ENCODE peak calls at places on chromosomes 7 and 10, in five cellular contexts. One of them, this sample, is unnamed.
A peak's percentile ranks its signal among the peaks of the same experiment; 100 is the strongest.

GRCh38 chr10:23417254-23417653 is 21.6 kb upstream of the OTUD1 start:
- DNase-seq in AG04450: no peak
- DNase-seq in breast epithelium: no peak
- DNase-seq in GM12878: no peak
- DNase-seq in fibroblast of mammary gland: no peak
- DNase-seq in this sample: no peak

GRCh38 chr7:101698964-101699363 is 69.9 kb upstream of the MYL10 start:
- DNase-seq in AG04450: no peak
- DNase-seq in breast epithelium: no peak
- DNase-seq in GM12878: no peak
- DNase-seq in fibroblast of mammary gland: no peak
- DNase-seq in this sample: no peak

GRCh38 chr7:148772297-148773089 is 73.8 kb downstream of the CUL1 start:
- DNase-seq in AG04450: peak; percentile 84
- DNase-seq in breast epithelium: no peak
- DNase-seq in GM12878: no peak
- DNase-seq in fibroblast of mammary gland: peak; percentile 95
- DNase-seq in this sample: peak; percentile 95

GRCh38 chr10:17805921-17806577 is 3.1 kb upstream of the MRC1 start:
- DNase-seq in AG04450: no peak
- DNase-seq in breast epithelium: no peak
- DNase-seq in GM12878: no peak
- DNase-seq in fibroblast of mammary gland: no peak
- DNase-seq in this sample: no peak

GRCh38 chr7:44466300-44467216 is 23.9 kb downstream of the NUDCD3 start:
- DNase-seq in AG04450: no peak
- DNase-seq in breast epithelium: no peak
- DNase-seq in GM12878: no peak
- DNase-seq in fibroblast of mammary gland: peak; percentile 82
- DNase-seq in this sample: peak; percentile 88

GRCh38 chr10:129502448-129502847 is 35.4 kb downstream of the MGMT start:
- DNase-seq in AG04450: no peak
- DNase-seq in breast epithelium: no peak
- DNase-seq in GM12878: no peak
- DNase-seq in fibroblast of mammary gland: no peak
- DNase-seq in this sample: no peak

GRCh38 chr10:113445736-113446135 is 107.1 kb upstream of the HABP2 start:
- DNase-seq in AG04450: no peak
- DNase-seq in breast epithelium: no peak
- DNase-seq in GM12878: no peak
- DNase-seq in fibroblast of mammary gland: no peak
- DNase-seq in this sample: no peak

GRCh38 chr7:79386688-79387422 is 66.6 kb downstream of the MAGI2 start:
- DNase-seq in AG04450: peak; percentile 18
- DNase-seq in breast epithelium: no peak
- DNase-seq in GM12878: no peak
- DNase-seq in fibroblast of mammary gland: no peak
- DNase-seq in this sample: peak; percentile 65

GRCh38 chr7:153193144-153193595 is 433.6 kb downstream of the ACTR3B start:
- DNase-seq in AG04450: no peak
- DNase-seq in breast epithelium: no peak
- DNase-seq in GM12878: no peak
- DNase-seq in fibroblast of mammary gland: no peak
- DNase-seq in this sample: no peak

GRCh38 chr10:102627141-102627445 is 17.2 kb upstream of the TRIM8 start:
- DNase-seq in AG04450: no peak
- DNase-seq in breast epithelium: no peak
- DNase-seq in GM12878: no peak
- DNase-seq in fibroblast of mammary gland: no peak
- DNase-seq in this sample: no peak

GRCh38 chr10:100786591-100786990 is 41.2 kb downstream of the PAX2 start:
- DNase-seq in AG04450: no peak
- DNase-seq in breast epithelium: no peak
- DNase-seq in GM12878: no peak
- DNase-seq in fibroblast of mammary gland: no peak
- DNase-seq in this sample: no peak

GRCh38 chr10:13672505-13672904 is 85.7 kb downstream of the PRPF18 start:
- DNase-seq in AG04450: no peak
- DNase-seq in breast epithelium: no peak
- DNase-seq in GM12878: no peak
- DNase-seq in fibroblast of mammary gland: no peak
- DNase-seq in this sample: no peak

GRCh38 chr10:79321494-79321882 is 25.8 kb upstream of the PPIF start:
- DNase-seq in AG04450: no peak
- DNase-seq in breast epithelium: no peak
- DNase-seq in GM12878: no peak
- DNase-seq in fibroblast of mammary gland: no peak
- DNase-seq in this sample: no peak

GRCh38 chr10:128316925-128317324 is 190.7 kb upstream of the MKI67 start:
- DNase-seq in AG04450: no peak
- DNase-seq in breast epithelium: no peak
- DNase-seq in GM12878: no peak
- DNase-seq in fibroblast of mammary gland: no peak
- DNase-seq in this sample: no peak

GRCh38 chr7:47361229-47361628 is 220.7 kb downstream of the TNS3 start:
- DNase-seq in AG04450: no peak
- DNase-seq in breast epithelium: no peak
- DNase-seq in GM12878: no peak
- DNase-seq in fibroblast of mammary gland: no peak
- DNase-seq in this sample: no peak

GRCh38 chr7:65269150-65269856 is 104.4 kb upstream of the ZNF92 start:
- DNase-seq in AG04450: peak; percentile 15
- DNase-seq in breast epithelium: no peak
- DNase-seq in GM12878: peak; percentile 73
- DNase-seq in fibroblast of mammary gland: peak; percentile 46
- DNase-seq in this sample: no peak

GRCh38 chr10:14560274-14560673 is 214.4 kb downstream of the FAM107B start:
- DNase-seq in AG04450: no peak
- DNase-seq in breast epithelium: no peak
- DNase-seq in GM12878: no peak
- DNase-seq in fibroblast of mammary gland: peak; percentile 68
- DNase-seq in this sample: peak; percentile 80

GRCh38 chr7:152136623-152137022 is 111.1 kb downstream of the GALNT11 start:
- DNase-seq in AG04450: no peak
- DNase-seq in breast epithelium: no peak
- DNase-seq in GM12878: no peak
- DNase-seq in fibroblast of mammary gland: peak; percentile 50
- DNase-seq in this sample: peak; percentile 43

GRCh38 chr7:36192050-36192824 is 39.2 kb downstream of the EEPD1 start:
- DNase-seq in AG04450: peak; percentile 85
- DNase-seq in breast epithelium: no peak
- DNase-seq in GM12878: peak; percentile 11
- DNase-seq in fibroblast of mammary gland: peak; percentile 76
- DNase-seq in this sample: peak; percentile 81

GRCh38 chr10:129993621-129994020 is 29.5 kb upstream of the EBF3 start:
- DNase-seq in AG04450: no peak
- DNase-seq in breast epithelium: no peak
- DNase-seq in GM12878: no peak
- DNase-seq in fibroblast of mammary gland: peak; percentile 64
- DNase-seq in this sample: peak; percentile 88

GRCh38 chr10:11755512-11756247 is 13.5 kb downstream of the ECHDC3 start:
- DNase-seq in AG04450: no peak
- DNase-seq in breast epithelium: no peak
- DNase-seq in GM12878: no peak
- DNase-seq in fibroblast of mammary gland: no peak
- DNase-seq in this sample: no peak

GRCh38 chr10:10644317-10645111 is 373.2 kb upstream of the CELF2 start:
- DNase-seq in AG04450: no peak
- DNase-seq in breast epithelium: no peak
- DNase-seq in GM12878: no peak
- DNase-seq in fibroblast of mammary gland: peak; percentile 96
- DNase-seq in this sample: peak; percentile 78

GRCh38 chr7:37421820-37422219 is 26.8 kb downstream of the ELMO1 start:
- DNase-seq in AG04450: no peak
- DNase-seq in breast epithelium: no peak
- DNase-seq in GM12878: no peak
- DNase-seq in fibroblast of mammary gland: peak; percentile 54
- DNase-seq in this sample: no peak

GRCh38 chr7:35967366-35968139 is 166.7 kb downstream of the SEPTIN7 start:
- DNase-seq in AG04450: no peak
- DNase-seq in breast epithelium: no peak
- DNase-seq in GM12878: no peak
- DNase-seq in fibroblast of mammary gland: no peak
- DNase-seq in this sample: no peak

GRCh38 chr10:1010703-1011102 is 15.0 kb downstream of the IDI2 start:
- DNase-seq in AG04450: no peak
- DNase-seq in breast epithelium: no peak
- DNase-seq in GM12878: no peak
- DNase-seq in fibroblast of mammary gland: no peak
- DNase-seq in this sample: no peak

DNA sequence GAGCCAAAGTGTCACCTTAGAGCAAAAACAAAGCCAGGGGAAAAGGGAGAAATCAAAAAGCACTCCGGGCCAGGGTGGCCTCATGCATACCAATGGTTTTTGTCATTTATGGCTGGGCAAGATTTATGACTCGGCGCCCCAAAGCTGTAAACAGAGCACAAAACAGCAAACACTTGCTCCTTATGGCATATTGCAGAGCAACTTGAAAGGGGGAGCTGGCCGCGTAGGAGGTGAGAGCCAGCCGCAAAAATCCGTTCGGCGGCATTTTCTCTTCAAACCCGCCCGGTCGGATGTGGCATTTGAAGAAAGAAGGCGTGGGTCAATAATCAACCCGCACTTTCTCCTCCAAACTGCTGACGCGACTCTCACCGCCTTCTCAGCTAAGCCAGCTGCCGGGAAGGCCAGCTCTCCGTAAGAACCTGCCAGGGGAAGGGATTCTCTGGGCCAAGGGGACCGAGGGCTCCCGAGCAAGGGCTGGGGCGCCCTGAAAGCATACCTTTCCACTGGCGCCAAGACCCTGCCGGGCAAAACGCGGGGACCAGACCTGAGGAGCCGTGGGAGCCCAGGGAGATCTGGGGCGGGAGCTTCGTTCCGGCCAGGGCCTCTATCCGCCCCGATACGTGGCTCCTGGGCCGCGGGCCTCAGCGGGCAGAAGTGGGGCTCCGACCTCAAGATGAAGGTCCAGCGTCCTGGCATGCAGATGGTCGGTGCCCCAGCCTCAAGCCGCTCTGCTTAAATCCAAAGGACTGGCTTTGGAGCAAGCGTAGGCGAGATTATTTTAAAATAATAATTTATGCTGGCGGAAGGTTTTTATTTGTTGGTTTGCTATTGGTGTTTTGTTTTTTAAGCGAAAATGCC is 12.9 kb upstream of the HOXA2 start:
- DNase-seq in AG04450: peak; percentile 81
- DNase-seq in breast epithelium: no peak
- DNase-seq in GM12878: no peak
- DNase-seq in fibroblast of mammary gland: peak; percentile 74
- DNase-seq in this sample: peak; percentile 58
- H3K4me3 ChIP-seq in AG04450: peak overlapping the region; percentile 84
- H3K4me3 ChIP-seq in breast epithelium: peak overlapping the region; percentile 73
- H3K4me3 ChIP-seq in GM12878: no peak overlapping the region
- H3K4me3 ChIP-seq in fibroblast of mammary gland: peak overlapping the region; percentile 46
- H3K4me3 ChIP-seq in this sample: no peak overlapping the region

DNA sequence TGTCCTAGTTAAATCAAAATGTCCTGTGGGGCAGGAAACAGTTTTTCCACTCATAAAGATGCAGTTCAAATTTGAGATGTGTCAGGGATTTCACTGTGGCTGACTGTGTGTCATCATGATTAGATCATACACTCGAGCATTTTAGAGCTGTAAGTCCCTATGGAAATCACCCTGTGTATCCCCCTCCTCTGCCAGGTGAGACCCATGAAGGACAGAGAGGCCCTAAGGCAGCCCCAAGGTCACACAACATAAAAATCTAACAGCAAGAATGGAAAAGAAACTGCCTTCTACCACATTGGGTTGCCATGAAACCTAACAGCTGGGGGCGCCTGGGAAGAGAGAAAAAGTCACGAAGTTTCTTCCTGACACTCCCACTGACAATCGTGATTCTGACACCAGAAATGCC is 135.8 kb downstream of the KCNMA1 start:
- DNase-seq in AG04450: no peak
- DNase-seq in breast epithelium: no peak
- DNase-seq in GM12878: no peak
- DNase-seq in fibroblast of mammary gland: peak; percentile 65
- DNase-seq in this sample: no peak
- TF ChIP-seq CTCF in AG04450: no peak
- TF ChIP-seq CTCF in breast epithelium: no peak
- TF ChIP-seq CTCF in GM12878: no peak
- TF ChIP-seq CTCF in fibroblast of mammary gland: no peak
- TF ChIP-seq CTCF in this sample: no peak

DNA sequence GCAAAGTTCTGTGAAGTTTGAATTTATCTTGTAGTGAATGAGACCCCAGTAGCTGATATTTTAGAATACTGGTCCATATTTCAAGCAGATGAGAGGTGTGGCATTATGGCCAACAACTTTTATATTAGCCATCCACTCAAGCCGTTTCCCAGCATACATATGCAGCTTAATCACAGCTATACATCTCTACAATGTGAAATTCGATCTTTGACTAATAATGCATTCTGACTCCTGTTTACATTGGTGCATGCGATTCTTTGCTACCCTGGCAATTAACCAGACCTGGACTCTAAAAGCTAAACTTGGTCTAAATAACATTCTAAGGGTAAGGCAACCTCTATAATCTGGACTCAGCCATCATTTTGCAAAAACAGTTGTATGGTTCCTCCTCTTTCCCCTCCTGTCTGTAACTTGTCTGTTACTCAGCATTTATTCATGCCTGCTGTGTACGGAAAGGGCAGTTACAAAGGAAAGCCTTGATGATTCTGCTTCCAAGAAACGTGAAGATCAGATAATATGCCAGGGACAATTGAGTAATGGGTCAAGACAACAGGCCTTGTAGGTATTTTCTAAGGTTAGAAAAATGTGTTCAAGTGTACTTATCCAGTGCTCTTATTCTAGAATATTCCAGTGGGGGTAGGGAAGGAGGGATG is 50.6 kb downstream of the PNLIPRP2 start:
- DNase-seq in AG04450: peak; percentile 30
- DNase-seq in breast epithelium: no peak
- DNase-seq in GM12878: no peak
- DNase-seq in fibroblast of mammary gland: peak; percentile 43
- DNase-seq in this sample: no peak
- H3K4me3 ChIP-seq in AG04450: no peak overlapping the region
- H3K4me3 ChIP-seq in breast epithelium: no peak overlapping the region
- H3K4me3 ChIP-seq in GM12878: no peak overlapping the region
- H3K4me3 ChIP-seq in fibroblast of mammary gland: no peak overlapping the region
- H3K4me3 ChIP-seq in this sample: no peak overlapping the region

DNA sequence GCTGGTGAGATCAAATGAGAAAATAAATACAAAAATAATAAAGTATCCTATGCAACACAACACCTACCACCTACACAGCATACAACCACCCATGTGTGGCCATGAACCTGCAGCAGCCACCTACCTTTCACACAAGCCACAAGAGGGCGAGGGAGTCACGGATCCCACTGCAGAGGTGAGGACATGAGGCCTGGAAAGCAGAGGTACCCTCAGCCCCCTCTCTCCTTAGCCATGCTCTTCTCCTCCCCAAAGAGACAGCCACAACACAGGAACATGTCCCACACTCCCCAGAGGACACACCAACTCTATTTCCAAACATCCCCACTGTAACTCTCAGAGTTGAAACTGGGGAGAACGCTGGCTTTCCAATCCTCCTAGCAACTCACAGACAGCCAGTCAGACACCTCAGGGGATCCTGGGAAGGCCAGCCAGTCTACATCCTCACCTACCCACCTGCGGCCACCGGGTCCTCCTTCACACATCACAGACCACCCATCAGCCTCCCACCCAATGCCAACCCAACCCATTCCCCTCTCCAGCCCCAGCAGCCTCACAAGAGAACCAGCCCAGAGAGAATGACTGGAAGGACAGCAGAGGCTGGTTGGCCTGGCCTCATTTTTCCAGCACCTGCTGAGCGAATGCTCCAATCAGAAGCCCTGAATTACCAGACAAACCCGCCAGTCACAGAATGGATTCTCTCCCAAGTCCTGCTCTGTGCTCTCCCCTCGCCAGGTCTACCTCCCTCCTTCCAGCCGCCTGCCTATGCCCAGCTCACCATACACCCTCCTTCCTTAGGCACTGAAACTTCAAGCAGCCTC is 18.4 kb downstream of the DLG5 start:
- DNase-seq in AG04450: no peak
- DNase-seq in breast epithelium: no peak
- DNase-seq in GM12878: no peak
- DNase-seq in fibroblast of mammary gland: no peak
- DNase-seq in this sample: no peak
- TF ChIP-seq CTCF in AG04450: no peak
- TF ChIP-seq CTCF in breast epithelium: no peak
- TF ChIP-seq CTCF in GM12878: peak; percentile 46
- TF ChIP-seq CTCF in fibroblast of mammary gland: peak; percentile 8
- TF ChIP-seq CTCF in this sample: no peak